ENCODE peak calls at places on chromosomes 6 and 20, in nine cellular contexts. Z is fibroblast of lung, X is thyroid gland, E is left lung, P is hepatocyte, W is heart right ventricle, H is GM23338, I is psoas muscle, N is breast epithelium. L is an unnamed sample. For H3K36me3, the result is how much of the 10 kb centered on the place peaks cover.

GRCh38 chr6:38678178-38678760 is 24.7 kb downstream of the GLO1 start:
- DNase-seq in Z (no peak), X (no peak), E (no peak), P (no peak), W (no peak), H (no peak), I (no peak), N (no peak), L (no peak)

GRCh38 chr20:34355427-34355826 is 7.6 kb upstream of the ITCH start:
- DNase-seq in Z (no peak), X (no peak), E (no peak), P (no peak), W (no peak), H (no peak), I (no peak), N (no peak), L (no peak)

GRCh38 chr6:169989594-169989993 is 238.2 kb downstream of the ERMARD start:
- DNase-seq in Z (no peak), X (no peak), E (no peak), P (no peak), W (no peak), H (no peak), I (no peak), N (no peak), L (no peak)

GRCh38 chr6:107843400-107843799 is 19.3 kb upstream of the SCML4 start:
- DNase-seq in Z (no peak), X (peak), E (no peak), P (no peak), W (no peak), H (no peak), I (no peak), N (no peak), L (no peak)

GRCh38 chr20:64144144-64144912 is 19.9 kb upstream of the MYT1 start:
- DNase-seq in Z (no peak), X (no peak), E (no peak), P (no peak), W (no peak), H (no peak), I (no peak), N (no peak), L (no peak)

GRCh38 chr6:5584072-5584471 is 322.8 kb downstream of the FARS2 start:
- DNase-seq in Z (peak), X (no peak), E (no peak), P (no peak), W (no peak), H (no peak), I (no peak), N (no peak), L (peak)

GRCh38 chr6:17928514-17929430 is 58.7 kb downstream of the KIF13A start:
- DNase-seq in Z (peak), X (no peak), E (no peak), P (no peak), W (no peak), H (no peak), I (no peak), N (no peak), L (no peak)

GRCh38 chr6:3393796-3394195 is 63.1 kb downstream of the SLC22A23 start:
- DNase-seq in Z (no peak), X (peak), E (no peak), P (no peak), W (no peak), H (no peak), I (no peak), N (no peak), L (no peak)

GRCh38 chr20:57747889-57748456 is 38.2 kb upstream of the PMEPA1 start:
- DNase-seq in Z (no peak), X (no peak), E (no peak), P (no peak), W (no peak), H (no peak), I (no peak), N (no peak), L (no peak)

GRCh38 chr20:48682529-48683385 is 145.0 kb downstream of the PREX1 start:
- DNase-seq in Z (peak), X (peak), E (peak), P (peak), W (peak), H (peak), I (peak), N (peak), L (peak)

GRCh38 chr20:63546686-63547483 is 664 bp downstream of the SRMS start:
- DNase-seq in Z (no peak), X (no peak), E (no peak), P (no peak), W (no peak), H (no peak), I (no peak), N (no peak), L (no peak)

GRCh38 chr6:135129139-135129867 is 51.8 kb upstream of the MYB start:
- DNase-seq in Z (no peak), X (no peak), E (no peak), P (no peak), W (no peak), H (no peak), I (no peak), N (no peak), L (no peak)

GRCh38 chr6:149077208-149077607 is 240.3 kb upstream of the TAB2 start:
- DNase-seq in Z (no peak), X (no peak), E (no peak), P (no peak), W (no peak), H (no peak), I (no peak), N (no peak), L (no peak)

GRCh38 chr6:137488736-137489409 is 5.3 kb downstream of the OLIG3 start:
- DNase-seq in Z (no peak), X (no peak), E (peak), P (no peak), W (no peak), H (peak), I (no peak), N (no peak), L (no peak)

GRCh38 chr20:34575756-34576155 is 17.2 kb downstream of the MAP1LC3A start:
- DNase-seq in Z (no peak), X (no peak), E (no peak), P (no peak), W (no peak), H (no peak), I (no peak), N (no peak), L (no peak)

GRCh38 chr6:150256618-150257272 is 112.1 kb upstream of the IYD start:
- DNase-seq in Z (peak), X (no peak), E (no peak), P (peak), W (no peak), H (no peak), I (no peak), N (no peak), L (peak)

GRCh38 chr6:18350728-18351127 is 36.4 kb upstream of the RNF144B start:
- DNase-seq in Z (no peak), X (no peak), E (no peak), P (no peak), W (no peak), H (no peak), I (no peak), N (no peak), L (no peak)

GRCh38 chr6:117548797-117549301 is 53.5 kb downstream of the GOPC start:
- DNase-seq in Z (peak), X (peak), E (no peak), P (no peak), W (no peak), H (peak), I (no peak), N (no peak), L (no peak)

GRCh38 chr20:40710608-40711007 is 21.6 kb upstream of the MAFB start:
- DNase-seq in Z (peak), X (no peak), E (no peak), P (no peak), W (no peak), H (no peak), I (no peak), N (no peak), L (no peak)

GRCh38 chr20:34491226-34491931 is 24.8 kb upstream of the DYNLRB1 start:
- DNase-seq in Z (peak), X (no peak), E (no peak), P (no peak), W (no peak), H (no peak), I (no peak), N (no peak), L (no peak)

GRCh38 chr6:75012018-75012417 is 193.8 kb downstream of the COL12A1 start:
- DNase-seq in Z (peak), X (no peak), E (no peak), P (no peak), W (no peak), H (no peak), I (no peak), N (no peak), L (no peak)

GRCh38 chr6:87905101-87905517 is 142.5 kb upstream of the SPACA1 start:
- DNase-seq in Z (no peak), X (no peak), E (no peak), P (no peak), W (no peak), H (no peak), I (no peak), N (no peak), L (no peak)

GRCh38 chr20:24952376-24953203 is 3.5 kb downstream of the CST7 start:
- DNase-seq in Z (no peak), X (no peak), E (no peak), P (no peak), W (no peak), H (no peak), I (no peak), N (no peak), L (no peak)

GRCh38 chr6:1611572-1612385 is 2.1 kb downstream of the FOXC1 start:
- DNase-seq in Z (peak), X (no peak), E (peak), P (no peak), W (peak), H (peak), I (no peak), N (no peak), L (no peak)

GRCh38 chr6:1612386-1612893 is 2.7 kb downstream of the FOXC1 start:
- DNase-seq in Z (no peak), X (no peak), E (no peak), P (no peak), W (no peak), H (no peak), I (no peak), N (no peak), L (no peak)

GRCh38 chr6:1609662-1610496 is at the start of gene FOXC1:
- DNase-seq in Z (peak), X (peak), E (peak), P (peak), W (peak), H (peak), I (peak), N (peak), L (peak)

GRCh38 chr6:1610497-1611321 is 994 bp downstream of the FOXC1 start:
- DNase-seq in Z (peak), X (no peak), E (peak), P (peak), W (peak), H (peak), I (no peak), N (no peak), L (no peak)

GRCh38 chr6:1611322-1611571 is 1.5 kb downstream of the FOXC1 start:
- DNase-seq in Z (peak), X (no peak), E (no peak), P (peak), W (peak), H (peak), I (no peak), N (no peak), L (no peak)
- H3K4me3 ChIP-seq in Z (no peak), X (no peak), E (peak), P (no peak), W (peak), H (peak), I (peak), N (peak), L (peak)

DNA sequence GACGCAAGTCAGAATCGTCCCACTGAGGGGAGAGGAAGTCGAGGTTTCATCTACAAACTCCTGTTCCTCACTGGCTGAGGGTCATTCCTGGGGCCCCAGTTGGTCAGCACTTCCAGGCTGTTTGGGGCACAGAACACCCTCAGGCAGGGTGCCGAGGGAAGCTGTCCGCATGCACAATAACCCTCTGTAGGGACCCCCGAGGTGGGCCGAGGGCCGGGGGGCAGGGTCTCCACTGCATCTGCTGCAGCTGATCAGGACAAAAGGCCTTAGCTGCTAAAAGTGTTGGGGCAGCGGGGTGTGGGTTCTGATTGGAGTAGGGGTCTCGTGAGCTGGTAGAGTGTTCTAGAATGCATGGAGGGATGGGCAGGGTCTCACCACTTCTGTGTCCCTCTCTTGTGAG is 125.1 kb downstream of the TOX2 start:
- DNase-seq in Z (no peak), X (no peak), E (no peak), P (no peak), W (no peak), H (no peak), I (no peak), N (peak), L (no peak)
- TF ChIP-seq CTCF in Z (no peak), X (no peak), E (no peak), P (no peak), W (no peak), H (no peak), I (no peak), N (no peak), L (no peak)

GRCh38 chr20:4567172-4567571 is 154.5 kb upstream of the PRND start:
- DNase-seq in Z (no peak), X (no peak), E (no peak), P (no peak), W (no peak), H (no peak), I (no peak), N (no peak), L (no peak)

GRCh38 chr20:4571759-4572531 is 149.8 kb upstream of the PRND start:
- DNase-seq in Z (no peak), X (no peak), E (no peak), P (no peak), W (no peak), H (no peak), I (no peak), N (no peak), L (no peak)

GRCh38 chr20:4569092-4569491 is 152.6 kb upstream of the PRND start:
- DNase-seq in Z (no peak), X (no peak), E (no peak), P (no peak), W (no peak), H (peak), I (no peak), N (no peak), L (no peak)

GRCh38 chr20:4569882-4570281 is 151.8 kb upstream of the PRND start:
- DNase-seq in Z (no peak), X (no peak), E (no peak), P (no peak), W (no peak), H (no peak), I (no peak), N (no peak), L (no peak)

DNA sequence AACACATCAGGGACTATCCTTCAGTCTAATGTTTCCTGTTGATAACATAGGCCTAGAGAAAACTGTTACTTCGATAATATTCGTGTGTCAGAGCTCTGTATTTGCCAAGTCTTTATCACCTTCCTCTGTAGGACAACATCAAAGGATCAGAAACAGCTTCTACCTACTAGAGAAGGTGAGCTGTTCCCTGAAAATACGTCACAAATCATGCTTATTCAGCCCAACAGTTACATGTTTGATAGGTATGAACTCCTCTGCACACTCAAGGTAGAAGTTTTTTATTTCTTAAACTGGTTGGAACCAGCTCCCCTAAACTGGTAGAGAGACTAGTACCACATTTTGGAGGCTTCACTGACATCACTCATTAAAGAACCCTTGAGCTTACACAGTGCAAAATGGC is 153.1 kb upstream of the PRND start:
- DNase-seq in Z (no peak), X (no peak), E (no peak), P (no peak), W (no peak), H (no peak), I (no peak), N (no peak), L (no peak)
- H3K36me3 ChIP-seq in Z (under half), X (under half), E (under half), P (under half), W (under half), H (under half), I (under half), N (under half), L (under half)

GRCh38 chr6:6695711-6696048 is 107.2 kb downstream of the LY86 start:
- DNase-seq in Z (peak), X (no peak), E (no peak), P (no peak), W (no peak), H (no peak), I (no peak), N (no peak), L (no peak)

GRCh38 chr6:6697620-6698019 is 109.1 kb downstream of the LY86 start:
- DNase-seq in Z (peak), X (no peak), E (no peak), P (no peak), W (no peak), H (no peak), I (no peak), N (no peak), L (no peak)

GRCh38 chr6:6696867-6697531 is 108.5 kb downstream of the LY86 start:
- DNase-seq in Z (peak), X (peak), E (peak), P (peak), W (peak), H (peak), I (peak), N (no peak), L (no peak)

GRCh38 chr6:6694368-6694780 is 105.9 kb downstream of the LY86 start:
- DNase-seq in Z (no peak), X (no peak), E (no peak), P (no peak), W (no peak), H (peak), I (no peak), N (no peak), L (no peak)

DNA sequence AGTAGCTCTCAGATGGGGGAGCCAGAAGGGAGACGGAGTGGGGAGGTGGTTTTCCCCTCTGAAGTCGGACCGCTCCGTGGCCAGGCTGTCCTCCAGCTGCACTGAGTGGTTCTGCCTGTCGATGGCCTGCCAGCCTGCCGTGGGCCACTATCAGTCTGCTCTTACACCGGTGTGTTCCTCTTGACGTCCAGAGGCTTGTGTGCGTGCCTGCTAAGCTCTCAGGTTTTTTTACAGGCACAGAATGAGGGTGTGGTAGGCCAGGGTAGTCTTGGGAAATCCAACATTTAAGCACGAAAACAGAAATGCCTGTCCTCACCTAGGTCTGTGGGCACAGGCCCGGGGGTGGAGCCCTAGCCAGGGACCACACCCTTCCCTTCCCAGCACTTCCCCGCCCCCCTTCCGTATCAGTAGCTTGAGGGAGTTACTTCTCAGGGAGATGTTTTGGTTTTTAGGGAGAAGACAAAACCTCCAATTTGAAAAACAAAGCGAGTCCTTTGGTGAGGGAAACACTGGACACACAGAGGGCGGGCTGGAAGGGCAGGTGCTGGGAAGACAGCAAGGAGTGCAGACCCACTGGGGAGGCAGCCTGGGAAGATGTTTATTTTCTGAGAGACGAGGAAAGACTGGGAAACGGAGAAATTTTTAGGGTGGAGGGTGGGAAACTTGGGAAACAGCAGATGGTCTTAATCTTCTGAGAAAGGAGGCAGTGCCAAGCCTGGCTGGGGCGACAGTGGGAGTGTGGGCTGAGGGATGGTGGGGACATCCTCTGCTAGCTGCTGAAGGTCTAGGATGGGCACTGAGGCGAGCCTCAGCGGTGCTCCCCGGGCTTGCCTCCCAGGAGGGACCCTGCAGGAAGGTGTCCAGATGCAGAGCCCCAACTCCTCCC is 106.5 kb downstream of the LY86 start:
- DNase-seq in Z (peak), X (no peak), E (no peak), P (peak), W (peak), H (peak), I (no peak), N (no peak), L (no peak)
- H3K4me3 ChIP-seq in Z (no peak), X (no peak), E (peak), P (no peak), W (no peak), H (peak), I (no peak), N (no peak), L (no peak)

DNA sequence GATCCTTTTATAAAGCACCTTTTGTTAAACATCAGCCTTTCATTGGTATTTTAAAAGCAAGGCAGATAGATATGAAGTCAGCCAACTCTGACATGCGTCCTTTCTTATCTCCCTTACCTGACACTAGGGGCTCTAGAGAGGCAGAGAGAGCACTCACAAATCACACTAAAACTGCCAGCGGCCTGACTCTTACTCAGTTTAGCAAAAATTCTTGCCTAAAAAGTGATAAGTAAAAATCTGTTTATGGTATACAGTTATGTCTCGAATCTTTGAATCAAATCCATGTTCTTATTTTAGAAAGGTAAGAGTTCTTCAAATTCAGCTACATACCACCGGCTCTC is 10.4 kb upstream of the TDRD6 start:
- DNase-seq in Z (no peak), X (no peak), E (no peak), P (peak), W (no peak), H (peak), I (no peak), N (no peak), L (no peak)
- TF ChIP-seq CTCF in Z (no peak), X (peak), E (no peak), P (peak), W (no peak), H (peak), I (no peak), N (no peak), L (peak)

GRCh38 chr6:82196159-82196558 is 51.4 kb downstream of the IBTK start:
- DNase-seq in Z (no peak), X (no peak), E (no peak), P (no peak), W (no peak), H (no peak), I (no peak), N (no peak), L (no peak)

GRCh38 chr6:82197784-82198183 is 49.8 kb downstream of the IBTK start:
- DNase-seq in Z (no peak), X (no peak), E (no peak), P (no peak), W (no peak), H (no peak), I (no peak), N (no peak), L (no peak)

GRCh38 chr6:82195619-82196018 is 51.9 kb downstream of the IBTK start:
- DNase-seq in Z (no peak), X (no peak), E (no peak), P (no peak), W (no peak), H (no peak), I (no peak), N (no peak), L (no peak)
- H3K36me3 ChIP-seq in Z (under half), X (under half), E (under half), P (under half), W (under half), H (under half), I (half or more), N (under half), L (under half)

L was measured in BJ.